ENCODE peak calls at places on chromosomes 6 and 20, in nine cellular contexts. U, B, K, V, D, P, F, W and H are unnamed samples.

GRCh38 chr20:8932192-8933150 is 136.4 kb upstream of the PLCB4 start:
- DNase-seq in U (no peak), B (no peak), K (peak), V (peak), D (no peak), P (no peak), F (no peak), W (no peak), H (peak)

GRCh38 chr6:130927305-130927704 is 100.1 kb downstream of the SMLR1 start:
- DNase-seq in U (no peak), B (no peak), K (no peak), V (no peak), D (no peak), P (no peak), F (no peak), W (no peak), H (no peak)

GRCh38 chr6:162941128-162941527 is 213.4 kb downstream of the PACRG start:
- DNase-seq in U (no peak), B (no peak), K (no peak), V (no peak), D (no peak), P (no peak), F (no peak), W (no peak), H (no peak)

GRCh38 chr6:79782775-79783174 is 151.6 kb downstream of the SH3BGRL2 start:
- DNase-seq in U (no peak), B (no peak), K (no peak), V (no peak), D (no peak), P (no peak), F (no peak), W (no peak), H (peak)

GRCh38 chr20:63519765-63520593 is 586 bp upstream of the PPDPF start:
- DNase-seq in U (peak), B (peak), K (peak), V (peak), D (peak), P (peak), F (peak), W (peak), H (no peak)

GRCh38 chr20:63836335-63837133 is 5.5 kb upstream of the ZBTB46 start:
- DNase-seq in U (no peak), B (no peak), K (no peak), V (no peak), D (no peak), P (no peak), F (no peak), W (no peak), H (no peak)

GRCh38 chr6:127300411-127300810 is 33.7 kb downstream of the RNF146 start:
- DNase-seq in U (no peak), B (no peak), K (peak), V (peak), D (no peak), P (no peak), F (no peak), W (no peak), H (peak)

GRCh38 chr6:111871207-111871606 is 2.0 kb downstream of the FYN start:
- DNase-seq in U (no peak), B (peak), K (peak), V (no peak), D (no peak), P (no peak), F (peak), W (peak), H (no peak)

GRCh38 chr6:57432919-57433684 is 115.7 kb downstream of the PRIM2 start:
- DNase-seq in U (no peak), B (no peak), K (no peak), V (peak), D (no peak), P (no peak), F (no peak), W (no peak), H (peak)

GRCh38 chr6:40344566-40345185 is 242.5 kb downstream of the LRFN2 start:
- DNase-seq in U (peak), B (no peak), K (no peak), V (no peak), D (no peak), P (peak), F (peak), W (no peak), H (no peak)

GRCh38 chr20:891121-892080 is 24.7 kb downstream of the ANGPT4 start:
- DNase-seq in U (peak), B (no peak), K (no peak), V (no peak), D (no peak), P (peak), F (no peak), W (no peak), H (no peak)

GRCh38 chr20:63128956-63129355 is 87.0 kb downstream of the YTHDF1 start:
- DNase-seq in U (peak), B (no peak), K (no peak), V (no peak), D (peak), P (no peak), F (no peak), W (no peak), H (no peak)

GRCh38 chr6:109916759-109917158 is 61.4 kb upstream of the GPR6 start:
- DNase-seq in U (no peak), B (no peak), K (no peak), V (no peak), D (no peak), P (no peak), F (no peak), W (no peak), H (no peak)

GRCh38 chr6:33147807-33148666 is 44.2 kb downstream of the COL11A2 start:
- DNase-seq in U (no peak), B (no peak), K (peak), V (peak), D (no peak), P (no peak), F (no peak), W (peak), H (peak)

GRCh38 chr6:12014027-12014872 is 2.1 kb downstream of the HIVEP1 start:
- DNase-seq in U (no peak), B (no peak), K (peak), V (peak), D (no peak), P (no peak), F (no peak), W (no peak), H (peak)

GRCh38 chr6:32047539-32047854 is 9.3 kb downstream of the CYP21A2 start:
- DNase-seq in U (no peak), B (no peak), K (no peak), V (no peak), D (no peak), P (no peak), F (no peak), W (no peak), H (no peak)

GRCh38 chr6:30647802-30648460 is 998 bp downstream of the C6orf136 start:
- DNase-seq in U (no peak), B (peak), K (no peak), V (no peak), D (no peak), P (no peak), F (no peak), W (no peak), H (no peak)

GRCh38 chr20:2814587-2815051 is at the start of gene C20orf141:
- DNase-seq in U (no peak), B (no peak), K (peak), V (peak), D (no peak), P (peak), F (no peak), W (no peak), H (peak)

GRCh38 chr6:47646689-47647088 is 51.7 kb upstream of the ADGRF4 start:
- DNase-seq in U (no peak), B (no peak), K (no peak), V (no peak), D (no peak), P (no peak), F (no peak), W (no peak), H (no peak)

GRCh38 chr6:19180348-19181073 is 656.7 kb upstream of the ID4 start:
- DNase-seq in U (peak), B (no peak), K (no peak), V (peak), D (no peak), P (peak), F (no peak), W (no peak), H (peak)

GRCh38 chr20:35312348-35312747 is 20.1 kb upstream of the FAM83C start:
- DNase-seq in U (no peak), B (no peak), K (peak), V (peak), D (no peak), P (no peak), F (no peak), W (no peak), H (peak)

GRCh38 chr6:135060076-135060475 is 5.5 kb upstream of the HBS1L start:
- DNase-seq in U (no peak), B (no peak), K (no peak), V (no peak), D (no peak), P (no peak), F (no peak), W (no peak), H (no peak)

GRCh38 chr6:167793421-167793820 is 33.3 kb upstream of the AFDN start:
- DNase-seq in U (no peak), B (no peak), K (no peak), V (no peak), D (no peak), P (no peak), F (no peak), W (no peak), H (no peak)

GRCh38 chr6:53956068-53956711 is 155.1 kb upstream of the MLIP start:
- DNase-seq in U (peak), B (no peak), K (peak), V (peak), D (no peak), P (peak), F (peak), W (peak), H (peak)

GRCh38 chr6:18654821-18655220 is 267.7 kb downstream of the RNF144B start:
- DNase-seq in U (no peak), B (no peak), K (no peak), V (no peak), D (no peak), P (no peak), F (no peak), W (no peak), H (no peak)

GRCh38 chr20:18524646-18525045 is 16.9 kb downstream of the SEC23B start:
- DNase-seq in U (no peak), B (no peak), K (peak), V (peak), D (no peak), P (no peak), F (no peak), W (no peak), H (peak)

GRCh38 chr6:150208606-150209352 is 65.9 kb downstream of the PPP1R14C start:
- DNase-seq in U (no peak), B (no peak), K (no peak), V (no peak), D (no peak), P (no peak), F (no peak), W (no peak), H (no peak)

GRCh38 chr6:167578371-167578901 is 248.3 kb upstream of the AFDN start:
- DNase-seq in U (no peak), B (no peak), K (no peak), V (no peak), D (no peak), P (no peak), F (no peak), W (no peak), H (no peak)

GRCh38 chr6:97047473-97048201 is 123.1 kb downstream of the KLHL32 start:
- DNase-seq in U (no peak), B (no peak), K (no peak), V (no peak), D (no peak), P (no peak), F (no peak), W (no peak), H (no peak)

GRCh38 chr6:135520781-135521180 is 23.2 kb upstream of the AHI1 start:
- DNase-seq in U (no peak), B (no peak), K (peak), V (no peak), D (no peak), P (no peak), F (no peak), W (no peak), H (no peak)

GRCh38 chr6:170605860-170606259 is 21.4 kb upstream of the PDCD2 start:
- DNase-seq in U (no peak), B (no peak), K (no peak), V (no peak), D (no peak), P (no peak), F (no peak), W (no peak), H (no peak)

GRCh38 chr20:57849868-57850215 is 140.0 kb upstream of the PMEPA1 start:
- DNase-seq in U (no peak), B (no peak), K (no peak), V (no peak), D (no peak), P (no peak), F (no peak), W (no peak), H (no peak)

GRCh38 chr6:112372213-112372806 is 25.2 kb downstream of the RFPL4B start:
- DNase-seq in U (no peak), B (no peak), K (peak), V (peak), D (no peak), P (no peak), F (no peak), W (peak), H (peak)

GRCh38 chr6:130046711-130047439 is 28.5 kb downstream of the L3MBTL3 start:
- DNase-seq in U (no peak), B (no peak), K (peak), V (peak), D (no peak), P (no peak), F (no peak), W (no peak), H (no peak)

GRCh38 chr20:38804682-38805501 is 605 bp upstream of the PPP1R16B start:
- DNase-seq in U (no peak), B (peak), K (no peak), V (no peak), D (peak), P (peak), F (peak), W (peak), H (no peak)

GRCh38 chr6:135163440-135163738 is 17.7 kb upstream of the MYB start:
- DNase-seq in U (no peak), B (peak), K (no peak), V (no peak), D (no peak), P (no peak), F (no peak), W (peak), H (no peak)

DNA sequence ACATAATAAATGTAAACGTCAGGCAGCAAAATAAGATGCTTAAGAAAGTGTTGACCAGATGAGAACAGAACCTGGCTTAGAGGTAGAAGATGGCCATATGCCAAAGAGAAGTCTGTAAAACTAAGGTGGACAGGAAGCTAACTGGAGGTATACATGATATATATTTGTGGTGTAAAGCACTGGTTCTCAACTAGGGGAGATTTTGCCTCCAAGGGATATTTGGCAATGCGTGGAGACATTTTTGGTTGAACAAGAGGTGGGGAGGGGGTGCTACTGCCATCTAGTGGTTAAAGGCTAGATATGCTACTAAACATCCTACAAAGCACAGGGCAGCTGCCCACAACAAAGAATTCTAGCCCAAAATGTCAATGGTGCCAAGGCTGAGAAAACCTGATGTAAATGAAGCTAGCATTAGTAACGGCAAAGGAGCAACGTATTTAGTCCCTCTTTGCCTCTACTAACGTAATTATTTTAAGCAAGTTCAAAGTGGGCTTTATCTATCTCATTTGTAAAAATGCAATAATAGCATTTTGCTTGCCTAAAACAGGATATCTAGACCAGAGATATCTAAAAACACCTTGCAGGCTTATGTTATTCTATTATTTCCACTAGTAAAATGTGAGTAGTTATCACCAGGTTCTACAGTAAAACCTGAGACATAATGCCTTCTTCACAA is 182.6 kb downstream of the RNGTT start:
- DNase-seq in U (no peak), B (peak), K (peak), V (peak), D (no peak), P (no peak), F (peak), W (peak), H (peak)
- TF ChIP-seq CTCF in U (peak), B (peak), K (peak), V (peak), D (peak), P (no peak), F (peak), W (peak), H (peak)

GRCh38 chr6:7140631-7141366 is 33.0 kb downstream of the RREB1 start:
- DNase-seq in U (peak), B (peak), K (peak), V (peak), D (peak), P (peak), F (peak), W (peak), H (peak)

GRCh38 chr6:7142228-7142801 is 34.6 kb downstream of the RREB1 start:
- DNase-seq in U (no peak), B (no peak), K (no peak), V (no peak), D (no peak), P (no peak), F (no peak), W (no peak), H (no peak)

GRCh38 chr6:7138921-7139358 is 31.2 kb downstream of the RREB1 start:
- DNase-seq in U (no peak), B (peak), K (no peak), V (no peak), D (peak), P (peak), F (no peak), W (no peak), H (no peak)

GRCh38 chr6:7138111-7138510 is 30.4 kb downstream of the RREB1 start:
- DNase-seq in U (no peak), B (no peak), K (no peak), V (no peak), D (no peak), P (no peak), F (no peak), W (no peak), H (no peak)

GRCh38 chr6:7139835-7140470 is 32.2 kb downstream of the RREB1 start:
- DNase-seq in U (no peak), B (no peak), K (no peak), V (no peak), D (no peak), P (no peak), F (no peak), W (no peak), H (no peak)
- H3K4me3 ChIP-seq in U (peak), B (no peak), K (no peak), V (no peak), D (no peak), P (no peak), F (peak), W (no peak), H (no peak)

GRCh38 chr20:24446811-24447210 is 22.6 kb upstream of the SYNDIG1 start:
- DNase-seq in U (no peak), B (no peak), K (no peak), V (no peak), D (no peak), P (no peak), F (no peak), W (no peak), H (no peak)

GRCh38 chr20:24443436-24443835 is 26.0 kb upstream of the SYNDIG1 start:
- DNase-seq in U (no peak), B (no peak), K (no peak), V (no peak), D (no peak), P (no peak), F (no peak), W (no peak), H (no peak)

GRCh38 chr20:24442909-24443308 is 26.5 kb upstream of the SYNDIG1 start:
- DNase-seq in U (no peak), B (no peak), K (no peak), V (no peak), D (no peak), P (no peak), F (no peak), W (no peak), H (no peak)

GRCh38 chr20:24445510-24446170 is 23.8 kb upstream of the SYNDIG1 start:
- DNase-seq in U (no peak), B (no peak), K (no peak), V (no peak), D (no peak), P (no peak), F (no peak), W (no peak), H (no peak)

GRCh38 chr20:24444531-24445190 is 24.8 kb upstream of the SYNDIG1 start:
- DNase-seq in U (no peak), B (no peak), K (no peak), V (no peak), D (no peak), P (no peak), F (no peak), W (no peak), H (no peak)
- TF ChIP-seq CTCF in U (no peak), B (no peak), K (no peak), V (no peak), D (no peak), P (no peak), F (no peak), W (no peak), H (no peak)

GRCh38 chr6:312704-313485 is 20.6 kb downstream of the DUSP22 start:
- DNase-seq in U (no peak), B (no peak), K (no peak), V (no peak), D (no peak), P (no peak), F (no peak), W (peak), H (no peak)
- H3K4me3 ChIP-seq in U (no peak), B (no peak), K (no peak), V (no peak), D (no peak), P (no peak), F (no peak), W (peak), H (no peak)

GRCh38 chr20:17439897-17440296 is 91.3 kb downstream of the BFSP1 start:
- DNase-seq in U (no peak), B (no peak), K (no peak), V (no peak), D (no peak), P (no peak), F (no peak), W (no peak), H (no peak)

GRCh38 chr20:17436664-17437063 is 94.5 kb downstream of the BFSP1 start:
- DNase-seq in U (no peak), B (no peak), K (no peak), V (no peak), D (no peak), P (no peak), F (no peak), W (no peak), H (no peak)

GRCh38 chr20:17441745-17442144 is 89.4 kb downstream of the BFSP1 start:
- DNase-seq in U (no peak), B (no peak), K (no peak), V (no peak), D (no peak), P (no peak), F (no peak), W (no peak), H (no peak)

GRCh38 chr20:17437251-17437650 is 93.9 kb downstream of the BFSP1 start:
- DNase-seq in U (no peak), B (no peak), K (no peak), V (no peak), D (no peak), P (no peak), F (no peak), W (no peak), H (no peak)

GRCh38 chr20:17438436-17439039 is 92.6 kb downstream of the BFSP1 start:
- DNase-seq in U (no peak), B (no peak), K (no peak), V (no peak), D (no peak), P (no peak), F (no peak), W (no peak), H (no peak)
- TF ChIP-seq CTCF in U (no peak), B (no peak), K (no peak), V (no peak), D (no peak), P (no peak), F (no peak), W (no peak), H (no peak)

GRCh38 chr6:118764766-118765165 is 113.4 kb upstream of the CEP85L start:
- DNase-seq in U (no peak), B (no peak), K (no peak), V (no peak), D (no peak), P (no peak), F (no peak), W (no peak), H (no peak)
- H3K4me3 ChIP-seq in U (no peak), B (no peak), K (no peak), V (no peak), D (no peak), P (no peak), F (no peak), W (no peak), H (no peak)

GRCh38 chr20:32670773-32671455 is 2.8 kb downstream of the C20orf203 start:
- DNase-seq in U (no peak), B (no peak), K (no peak), V (no peak), D (no peak), P (no peak), F (no peak), W (peak), H (no peak)

GRCh38 chr20:32672315-32672981 is 1.3 kb downstream of the C20orf203 start:
- DNase-seq in U (no peak), B (no peak), K (no peak), V (no peak), D (no peak), P (no peak), F (peak), W (peak), H (no peak)

GRCh38 chr20:32675223-32675975 is 1.7 kb upstream of the C20orf203 start:
- DNase-seq in U (no peak), B (no peak), K (no peak), V (no peak), D (no peak), P (no peak), F (no peak), W (no peak), H (no peak)

GRCh38 chr20:32672982-32673727 is 586 bp downstream of the C20orf203 start:
- DNase-seq in U (no peak), B (peak), K (no peak), V (no peak), D (no peak), P (no peak), F (peak), W (peak), H (no peak)

GRCh38 chr20:32674362-32674789 is 635 bp upstream of the C20orf203 start:
- DNase-seq in U (no peak), B (peak), K (peak), V (peak), D (no peak), P (no peak), F (peak), W (peak), H (peak)
- TF ChIP-seq CTCF in U (no peak), B (peak), K (peak), V (peak), D (peak), P (no peak), F (peak), W (peak), H (peak)